ENCODE peak calls at places on chromosome 18, in ten cellular contexts. E, O, J, C, U, R, L, N, W and M are unnamed samples.
A peak's percentile ranks its signal among the peaks of the same experiment; 100 is the strongest.

GRCh38 chr18:39842042-39842791 is 2112.8 kb upstream of the PIK3C3 start:
- DNase-seq in E (no peak), O (no peak), J (no peak), C (no peak), U (no peak), R (no peak), L (peak; percentile 23), N (no peak), W (no peak), M (no peak)

GRCh38 chr18:80232710-80233109 is 14.6 kb downstream of the PARD6G start:
- DNase-seq in E (no peak), O (no peak), J (no peak), C (no peak), U (no peak), R (no peak), L (no peak), N (no peak), W (no peak), M (no peak)

GRCh38 chr18:36284671-36285295 is 12.7 kb upstream of the FHOD3 start:
- DNase-seq in E (peak; percentile 39), O (no peak), J (peak; percentile 56), C (no peak), U (no peak), R (no peak), L (peak; percentile 88), N (peak; percentile 45), W (peak; percentile 19), M (peak; percentile 49)

GRCh38 chr18:79584491-79585394 is 94.9 kb upstream of the CTDP1 start:
- DNase-seq in E (no peak), O (peak; percentile 46), J (no peak), C (peak; percentile 73), U (peak; percentile 43), R (peak; percentile 5), L (no peak), N (no peak), W (no peak), M (no peak)

GRCh38 chr18:26456070-26456491 is 92.3 kb downstream of the KCTD1 start:
- DNase-seq in E (no peak), O (no peak), J (no peak), C (no peak), U (no peak), R (no peak), L (no peak), N (no peak), W (no peak), M (no peak)

GRCh38 chr18:68840554-68841263 is 42.8 kb downstream of the CCDC102B start:
- DNase-seq in E (no peak), O (no peak), J (peak; percentile 77), C (no peak), U (no peak), R (no peak), L (peak; percentile 30), N (peak; percentile 26), W (no peak), M (no peak)

GRCh38 chr18:22040527-22040926 is 128.9 kb upstream of the GATA6 start:
- DNase-seq in E (no peak), O (no peak), J (no peak), C (no peak), U (no peak), R (no peak), L (no peak), N (no peak), W (no peak), M (no peak)

GRCh38 chr18:68861365-68861764 is 63.5 kb downstream of the CCDC102B start:
- DNase-seq in E (no peak), O (no peak), J (no peak), C (no peak), U (no peak), R (no peak), L (no peak), N (no peak), W (no peak), M (no peak)

GRCh38 chr18:36620801-36621200 is 208.0 kb downstream of the TPGS2 start:
- DNase-seq in E (no peak), O (no peak), J (no peak), C (no peak), U (no peak), R (no peak), L (no peak), N (no peak), W (no peak), M (no peak)

GRCh38 chr18:3623769-3624545 is 174.0 kb downstream of the TGIF1 start:
- DNase-seq in E (peak; percentile 48), O (peak; percentile 86), J (peak; percentile 98), C (peak; percentile 86), U (peak; percentile 77), R (peak; percentile 71), L (peak; percentile 83), N (peak; percentile 88), W (peak; percentile 46), M (peak; percentile 57)

GRCh38 chr18:13570856-13571495 is 155.4 kb downstream of the FAM210A start:
- DNase-seq in E (no peak), O (no peak), J (peak; percentile 44), C (no peak), U (no peak), R (no peak), L (no peak), N (no peak), W (no peak), M (no peak)

GRCh38 chr18:58699551-58699950 is 28.3 kb downstream of the MALT1 start:
- DNase-seq in E (no peak), O (no peak), J (no peak), C (no peak), U (no peak), R (no peak), L (no peak), N (peak; percentile 11), W (no peak), M (no peak)

GRCh38 chr18:74496508-74497307 is 545 bp downstream of the CNDP2 start:
- DNase-seq in E (peak; percentile 71), O (peak; percentile 84), J (no peak), C (peak; percentile 89), U (no peak), R (peak; percentile 68), L (peak; percentile 66), N (peak; percentile 74), W (peak; percentile 58), M (peak; percentile 69)

GRCh38 chr18:48668466-48669179 is 129.8 kb downstream of the CTIF start:
- DNase-seq in E (no peak), O (no peak), J (no peak), C (no peak), U (no peak), R (no peak), L (no peak), N (no peak), W (no peak), M (no peak)

GRCh38 chr18:48666613-48667012 is 127.8 kb downstream of the CTIF start:
- DNase-seq in E (no peak), O (no peak), J (no peak), C (no peak), U (no peak), R (no peak), L (no peak), N (no peak), W (no peak), M (no peak)

GRCh38 chr18:48665654-48666053 is 126.8 kb downstream of the CTIF start:
- DNase-seq in E (no peak), O (no peak), J (no peak), C (no peak), U (no peak), R (no peak), L (no peak), N (no peak), W (no peak), M (no peak)

GRCh38 chr18:48669180-48669675 is 130.4 kb downstream of the CTIF start:
- DNase-seq in E (no peak), O (no peak), J (no peak), C (no peak), U (no peak), R (no peak), L (no peak), N (no peak), W (no peak), M (no peak)

GRCh38 chr18:48667276-48668254 is 128.7 kb downstream of the CTIF start:
- DNase-seq in E (no peak), O (no peak), J (peak; percentile 11), C (no peak), U (no peak), R (no peak), L (peak; percentile 71), N (peak; percentile 33), W (peak; percentile 57), M (no peak)
- TF ChIP-seq CTCF in E (peak; percentile 50), O (no peak), J (peak; percentile 14), C (no peak), U (peak; percentile 70), R (peak; percentile 28), L (peak; percentile 45), N (peak; percentile 66), W (peak; percentile 43), M (peak; percentile 17)

GRCh38 chr18:76518543-76519155 is 23.6 kb upstream of the ZNF516 start:
- DNase-seq in E (peak; percentile 75), O (peak; percentile 78), J (no peak), C (peak; percentile 91), U (no peak), R (peak; percentile 42), L (peak; percentile 74), N (no peak), W (no peak), M (peak; percentile 58)
- TF ChIP-seq CTCF in E (no peak), O (no peak), J (no peak), C (no peak), U (peak; percentile 49), R (no peak), L (no peak), N (no peak), W (no peak), M (no peak)

GRCh38 chr18:47949197-47949596 is 18.7 kb upstream of the SMAD2 start:
- DNase-seq in E (no peak), O (no peak), J (no peak), C (no peak), U (no peak), R (no peak), L (no peak), N (no peak), W (no peak), M (no peak)
- TF ChIP-seq CTCF in E (no peak), O (no peak), J (no peak), C (no peak), U (no peak), R (no peak), L (no peak), N (no peak), W (no peak), M (no peak)

GRCh38 chr18:46916551-46917107 is 678 bp downstream of the PIAS2 start:
- DNase-seq in E (no peak), O (no peak), J (peak; percentile 35), C (no peak), U (no peak), R (no peak), L (no peak), N (no peak), W (no peak), M (no peak)

GRCh38 chr18:46915800-46916550 is 1.3 kb downstream of the PIAS2 start:
- DNase-seq in E (no peak), O (no peak), J (no peak), C (no peak), U (no peak), R (no peak), L (no peak), N (no peak), W (no peak), M (no peak)

DNA sequence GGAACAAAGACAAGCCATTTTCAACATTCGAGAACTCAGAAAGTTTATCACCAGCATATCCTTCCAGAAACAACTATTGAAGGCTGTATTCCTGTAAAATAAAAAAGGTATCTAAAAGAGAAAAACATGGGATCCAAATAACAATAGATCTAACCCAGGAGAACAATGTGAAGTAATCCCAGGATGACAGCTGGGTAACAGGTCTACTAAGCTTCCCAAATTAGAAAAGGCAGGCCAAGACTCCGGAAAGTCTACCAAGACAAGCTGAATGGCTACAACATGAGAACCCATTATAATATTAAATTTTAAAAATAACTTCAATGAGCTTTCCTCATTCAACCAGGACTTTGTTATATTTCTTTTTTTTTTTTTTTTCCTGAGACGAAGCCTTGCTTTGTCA is 6.5 kb downstream of the PIAS2 start:
- DNase-seq in E (no peak), O (no peak), J (no peak), C (no peak), U (no peak), R (no peak), L (no peak), N (no peak), W (no peak), M (no peak)
- TF ChIP-seq CTCF in E (no peak), O (no peak), J (no peak), C (no peak), U (no peak), R (no peak), L (no peak), N (no peak), W (no peak), M (no peak)